ENCODE peak calls at places on chromosomes 13 and 19, in four cellular contexts. One of them, this sample, is unnamed.

GRCh38 chr13:25267715-25268114 is 19.6 kb downstream of the MTMR6 start:
- DNase-seq in mammary epithelial cell: no peak
- DNase-seq in kidney epithelial cell: no peak
- DNase-seq in GM12865: peak
- DNase-seq in this sample: peak

GRCh38 chr13:107937841-107938240 is 277.5 kb downstream of the LIG4 start:
- DNase-seq in mammary epithelial cell: no peak
- DNase-seq in kidney epithelial cell: no peak
- DNase-seq in GM12865: no peak
- DNase-seq in this sample: no peak

GRCh38 chr13:20270163-20270865 is 38.2 kb upstream of the GJB6 start:
- DNase-seq in mammary epithelial cell: peak
- DNase-seq in kidney epithelial cell: no peak
- DNase-seq in GM12865: no peak
- DNase-seq in this sample: no peak

GRCh38 chr19:1049106-1049505 is 9.2 kb downstream of the ABCA7 start:
- DNase-seq in mammary epithelial cell: no peak
- DNase-seq in kidney epithelial cell: no peak
- DNase-seq in GM12865: no peak
- DNase-seq in this sample: no peak

GRCh38 chr19:17681505-17682125 is 6.5 kb downstream of the UNC13A start:
- DNase-seq in mammary epithelial cell: no peak
- DNase-seq in kidney epithelial cell: no peak
- DNase-seq in GM12865: peak
- DNase-seq in this sample: peak

GRCh38 chr13:33870046-33870668 is 52.2 kb downstream of the RFC3 start:
- DNase-seq in mammary epithelial cell: no peak
- DNase-seq in kidney epithelial cell: no peak
- DNase-seq in GM12865: no peak
- DNase-seq in this sample: no peak

GRCh38 chr13:26785845-26786630 is 25.5 kb upstream of the GPR12 start:
- DNase-seq in mammary epithelial cell: peak
- DNase-seq in kidney epithelial cell: no peak
- DNase-seq in GM12865: peak
- DNase-seq in this sample: peak

GRCh38 chr13:33279898-33280549 is 5.5 kb downstream of the STARD13 start:
- DNase-seq in mammary epithelial cell: peak
- DNase-seq in kidney epithelial cell: peak
- DNase-seq in GM12865: no peak
- DNase-seq in this sample: peak

GRCh38 chr19:932647-933552 is 7.1 kb downstream of the ARID3A start:
- DNase-seq in mammary epithelial cell: peak
- DNase-seq in kidney epithelial cell: no peak
- DNase-seq in GM12865: peak
- DNase-seq in this sample: peak

GRCh38 chr19:41298327-41298964 is 11.5 kb upstream of the CCDC97 start:
- DNase-seq in mammary epithelial cell: peak
- DNase-seq in kidney epithelial cell: no peak
- DNase-seq in GM12865: peak
- DNase-seq in this sample: peak

GRCh38 chr13:114101325-114101821 is 31.1 kb downstream of the RASA3 start:
- DNase-seq in mammary epithelial cell: no peak
- DNase-seq in kidney epithelial cell: no peak
- DNase-seq in GM12865: no peak
- DNase-seq in this sample: peak

GRCh38 chr19:55176116-55176515 is 4.0 kb downstream of the SYT5 start:
- DNase-seq in mammary epithelial cell: peak
- DNase-seq in kidney epithelial cell: no peak
- DNase-seq in GM12865: peak
- DNase-seq in this sample: no peak

GRCh38 chr13:21486322-21486721 is 27.2 kb upstream of the ZDHHC20 start:
- DNase-seq in mammary epithelial cell: no peak
- DNase-seq in kidney epithelial cell: no peak
- DNase-seq in GM12865: no peak
- DNase-seq in this sample: no peak

GRCh38 chr13:113148407-113148806 is 10.0 kb upstream of the PROZ start:
- DNase-seq in mammary epithelial cell: no peak
- DNase-seq in kidney epithelial cell: no peak
- DNase-seq in GM12865: no peak
- DNase-seq in this sample: no peak

GRCh38 chr13:104831823-104832222 is 1703.6 kb downstream of the EFNB2 start:
- DNase-seq in mammary epithelial cell: no peak
- DNase-seq in kidney epithelial cell: no peak
- DNase-seq in GM12865: no peak
- DNase-seq in this sample: no peak

GRCh38 chr19:8517551-8518442 is 3.8 kb upstream of the ZNF414 start:
- DNase-seq in mammary epithelial cell: no peak
- DNase-seq in kidney epithelial cell: no peak
- DNase-seq in GM12865: peak
- DNase-seq in this sample: peak

GRCh38 chr13:19794552-19795143 is 11.9 kb upstream of the PSPC1 start:
- DNase-seq in mammary epithelial cell: peak
- DNase-seq in kidney epithelial cell: no peak
- DNase-seq in GM12865: no peak
- DNase-seq in this sample: no peak

GRCh38 chr13:102847272-102848234 is 1.7 kb downstream of the ERCC5 start:
- DNase-seq in mammary epithelial cell: peak
- DNase-seq in kidney epithelial cell: no peak
- DNase-seq in GM12865: peak
- DNase-seq in this sample: peak

GRCh38 chr19:39448271-39448670 is 2.9 kb downstream of the SUPT5H start:
- DNase-seq in mammary epithelial cell: peak
- DNase-seq in kidney epithelial cell: no peak
- DNase-seq in GM12865: peak
- DNase-seq in this sample: no peak

GRCh38 chr19:46069841-46070341 is 29.1 kb upstream of the IGFL4 start:
- DNase-seq in mammary epithelial cell: peak
- DNase-seq in kidney epithelial cell: peak
- DNase-seq in GM12865: no peak
- DNase-seq in this sample: peak

GRCh38 chr19:8174706-8175105 is 25.3 kb upstream of the FBN3 start:
- DNase-seq in mammary epithelial cell: peak
- DNase-seq in kidney epithelial cell: peak
- DNase-seq in GM12865: no peak
- DNase-seq in this sample: no peak

GRCh38 chr13:73657821-73658540 is 476.2 kb downstream of the KLF12 start:
- DNase-seq in mammary epithelial cell: no peak
- DNase-seq in kidney epithelial cell: no peak
- DNase-seq in GM12865: no peak
- DNase-seq in this sample: peak

GRCh38 chr13:97328222-97328790 is 105.7 kb upstream of the RAP2A start:
- DNase-seq in mammary epithelial cell: peak
- DNase-seq in kidney epithelial cell: peak
- DNase-seq in GM12865: no peak
- DNase-seq in this sample: peak

GRCh38 chr13:22427041-22427440 is 753.7 kb upstream of the SGCG start:
- DNase-seq in mammary epithelial cell: no peak
- DNase-seq in kidney epithelial cell: no peak
- DNase-seq in GM12865: no peak
- DNase-seq in this sample: no peak

GRCh38 chr19:19670070-19670551 is 1.5 kb downstream of the ZNF101 start:
- DNase-seq in mammary epithelial cell: no peak
- DNase-seq in kidney epithelial cell: no peak
- DNase-seq in GM12865: no peak
- DNase-seq in this sample: no peak

GRCh38 chr19:22627526-22627925 is 6.6 kb upstream of the ZNF492 start:
- DNase-seq in mammary epithelial cell: no peak
- DNase-seq in kidney epithelial cell: no peak
- DNase-seq in GM12865: no peak
- DNase-seq in this sample: no peak

GRCh38 chr19:42051166-42052115 is 18.6 kb downstream of the GRIK5 start:
- DNase-seq in mammary epithelial cell: peak
- DNase-seq in kidney epithelial cell: no peak
- DNase-seq in GM12865: peak
- DNase-seq in this sample: no peak

GRCh38 chr13:23268441-23268840 is 87.7 kb downstream of the SGCG start:
- DNase-seq in mammary epithelial cell: no peak
- DNase-seq in kidney epithelial cell: no peak
- DNase-seq in GM12865: peak
- DNase-seq in this sample: no peak

GRCh38 chr13:105139380-105140285 is 1395.8 kb downstream of the EFNB2 start:
- DNase-seq in mammary epithelial cell: no peak
- DNase-seq in kidney epithelial cell: no peak
- DNase-seq in GM12865: peak
- DNase-seq in this sample: peak

GRCh38 chr13:34038326-34039068 is 220.5 kb downstream of the RFC3 start:
- DNase-seq in mammary epithelial cell: no peak
- DNase-seq in kidney epithelial cell: no peak
- DNase-seq in GM12865: peak
- DNase-seq in this sample: no peak

GRCh38 chr13:32001392-32001768 is 30.2 kb upstream of the FRY start:
- DNase-seq in mammary epithelial cell: peak
- DNase-seq in kidney epithelial cell: no peak
- DNase-seq in GM12865: peak
- DNase-seq in this sample: peak

GRCh38 chr19:37227996-37228395 is 10.0 kb downstream of the ZNF383 start:
- DNase-seq in mammary epithelial cell: no peak
- DNase-seq in kidney epithelial cell: no peak
- DNase-seq in GM12865: no peak
- DNase-seq in this sample: no peak

GRCh38 chr19:22331521-22331920 is 45.3 kb downstream of the ZNF729 start:
- DNase-seq in mammary epithelial cell: no peak
- DNase-seq in kidney epithelial cell: no peak
- DNase-seq in GM12865: no peak
- DNase-seq in this sample: no peak

GRCh38 chr13:45206340-45206739 is 5.5 kb upstream of the KCTD4 start:
- DNase-seq in mammary epithelial cell: peak
- DNase-seq in kidney epithelial cell: peak
- DNase-seq in GM12865: peak
- DNase-seq in this sample: peak

GRCh38 chr13:92805766-92806165 is 420.8 kb upstream of the GPC6 start:
- DNase-seq in mammary epithelial cell: no peak
- DNase-seq in kidney epithelial cell: no peak
- DNase-seq in GM12865: no peak
- DNase-seq in this sample: no peak
- TF ChIP-seq CTCF in mammary epithelial cell: no peak
- TF ChIP-seq CTCF in kidney epithelial cell: no peak
- TF ChIP-seq CTCF in GM12865: no peak
- TF ChIP-seq CTCF in this sample: no peak

DNA sequence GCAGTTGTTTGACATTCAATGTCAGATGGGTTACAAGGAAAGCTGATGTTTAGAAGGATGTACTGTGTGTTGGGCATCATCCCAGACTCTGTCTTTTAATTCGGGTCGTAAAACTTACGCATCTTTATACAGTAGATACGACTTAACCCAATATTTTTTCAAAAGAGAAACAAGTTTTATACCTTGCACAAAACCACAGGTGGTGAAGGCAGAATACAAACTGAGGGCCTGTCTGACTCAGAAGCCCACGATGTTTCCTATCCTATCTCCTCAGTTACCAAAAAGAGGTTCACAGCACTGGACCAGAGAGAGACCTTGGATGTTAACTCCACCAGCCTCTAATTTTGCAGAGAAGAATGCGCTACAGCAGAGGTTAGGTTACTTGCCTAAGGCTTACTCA is 477.0 kb downstream of the FOXO1 start:
- DNase-seq in mammary epithelial cell: no peak
- DNase-seq in kidney epithelial cell: no peak
- DNase-seq in GM12865: no peak
- DNase-seq in this sample: no peak
- H3K4me3 ChIP-seq in mammary epithelial cell: no peak
- H3K4me3 ChIP-seq in kidney epithelial cell: no peak
- H3K4me3 ChIP-seq in GM12865: no peak
- H3K4me3 ChIP-seq in this sample: no peak

DNA sequence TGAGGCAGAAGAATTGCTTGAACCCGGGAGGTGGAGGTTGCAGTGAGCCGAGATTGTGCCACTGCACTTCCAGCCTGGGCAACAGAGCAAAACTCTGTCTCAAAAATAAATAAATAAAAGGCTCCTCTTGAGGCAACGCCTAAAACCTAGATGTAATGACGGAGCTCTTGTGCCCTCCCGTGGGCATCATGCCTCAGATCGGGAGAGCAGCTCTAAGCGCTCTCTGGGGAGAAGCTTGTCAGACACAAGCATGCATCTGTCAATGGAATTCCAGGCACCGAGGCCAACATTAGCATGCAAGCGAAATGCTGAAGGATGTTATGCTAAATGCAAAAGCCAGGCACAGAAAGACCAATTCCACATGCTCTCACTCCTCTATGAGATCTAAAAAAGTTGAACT is 45.6 kb upstream of the MRI1 start:
- DNase-seq in mammary epithelial cell: peak
- DNase-seq in kidney epithelial cell: no peak
- DNase-seq in GM12865: peak
- DNase-seq in this sample: peak
- TF ChIP-seq CTCF in mammary epithelial cell: peak
- TF ChIP-seq CTCF in kidney epithelial cell: peak
- TF ChIP-seq CTCF in GM12865: no peak
- TF ChIP-seq CTCF in this sample: peak

DNA sequence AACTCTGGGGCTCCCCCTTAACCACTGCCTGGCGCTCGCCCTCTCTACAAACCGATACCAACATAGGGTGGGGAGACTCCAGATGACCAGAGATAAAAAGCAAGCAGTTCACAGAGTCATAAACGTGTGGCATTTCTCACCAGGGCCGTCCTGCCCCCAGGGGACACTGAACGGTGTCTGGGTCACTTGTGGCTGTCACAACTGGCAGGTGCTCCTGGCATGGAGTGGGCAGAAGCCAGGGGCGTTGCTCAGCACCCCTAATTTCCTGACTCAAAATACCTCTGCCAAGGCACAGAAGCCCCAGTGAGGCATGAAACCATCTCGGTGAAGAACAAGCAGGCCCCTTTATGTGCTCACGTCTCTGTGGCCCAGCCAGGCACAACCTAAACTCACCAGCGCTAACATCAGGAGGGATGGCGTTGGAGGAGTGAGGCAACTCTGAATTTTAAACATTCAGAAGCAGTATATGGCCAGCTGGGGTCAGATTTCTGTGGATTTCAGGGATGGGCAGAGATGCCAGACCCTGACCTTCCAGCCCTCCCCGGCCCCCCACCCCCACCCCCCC is 1.8 kb downstream of the PIP5K1C start:
- DNase-seq in mammary epithelial cell: no peak
- DNase-seq in kidney epithelial cell: no peak
- DNase-seq in GM12865: peak
- DNase-seq in this sample: peak
- H3K4me3 ChIP-seq in mammary epithelial cell: no peak
- H3K4me3 ChIP-seq in kidney epithelial cell: no peak
- H3K4me3 ChIP-seq in GM12865: peak
- H3K4me3 ChIP-seq in this sample: peak

DNA sequence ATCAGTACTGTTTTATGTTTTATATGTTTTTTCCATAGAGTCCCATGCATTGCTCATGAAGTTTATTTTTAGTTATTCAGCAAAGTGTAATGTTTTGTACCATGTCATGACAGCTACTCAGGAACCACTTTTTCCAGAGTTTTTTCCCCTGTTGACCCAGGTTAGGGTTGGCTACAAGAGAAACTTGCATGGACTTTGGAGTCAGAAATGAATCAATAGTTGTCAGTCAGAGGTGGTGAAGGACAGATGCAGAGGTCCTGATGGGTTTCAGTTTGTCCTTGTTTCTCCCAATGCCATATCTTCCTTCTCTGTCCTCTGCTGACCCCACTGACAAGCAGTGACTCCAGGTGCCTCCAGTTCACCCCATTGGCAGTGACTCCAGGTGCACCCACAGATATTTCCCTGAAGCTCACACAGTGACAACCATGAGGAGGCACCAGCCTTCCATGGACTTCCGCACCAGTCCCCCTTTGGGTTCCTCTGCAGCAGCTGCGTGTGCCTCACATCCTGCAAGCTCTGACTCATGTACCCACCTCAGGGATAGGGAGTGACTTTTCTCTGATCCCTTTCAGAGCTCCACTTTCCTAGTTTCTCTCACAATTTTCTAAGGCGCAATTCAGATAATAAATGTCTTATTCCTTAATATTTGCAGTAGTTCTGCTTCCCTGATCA is 92.1 kb downstream of the AKAP11 start:
- DNase-seq in mammary epithelial cell: peak
- DNase-seq in kidney epithelial cell: peak
- DNase-seq in GM12865: no peak
- DNase-seq in this sample: no peak
- TF ChIP-seq CTCF in mammary epithelial cell: peak
- TF ChIP-seq CTCF in kidney epithelial cell: no peak
- TF ChIP-seq CTCF in GM12865: no peak
- TF ChIP-seq CTCF in this sample: no peak

This sample was measured in fibroblast of the aortic adventitia.